ENCODE peak calls at places on chromosomes 13 and 19, in ten cellular contexts. One of them, this sample, is unnamed. For H3K4me1, the result is how much of the 10 kb centered on the place peaks cover.

GRCh38 chr19:12665281-12665573 is 1.3 kb downstream of the MAN2B1 start:
- DNase-seq in transverse colon: peak
- DNase-seq in Caco-2: no peak
- DNase-seq in breast epithelium: no peak
- DNase-seq in lung: peak
- DNase-seq in colonic mucosa: peak
- DNase-seq in endothelial cell of umbilical vein: no peak
- DNase-seq in fibroblast of lung: no peak
- DNase-seq in IMR-90: no peak
- DNase-seq in osteoblast: no peak
- DNase-seq in this sample: no peak

GRCh38 chr19:21835429-21835809 is 563 bp downstream of the ZNF43 start:
- DNase-seq in transverse colon: peak
- DNase-seq in Caco-2: no peak
- DNase-seq in breast epithelium: no peak
- DNase-seq in lung: no peak
- DNase-seq in colonic mucosa: no peak
- DNase-seq in endothelial cell of umbilical vein: no peak
- DNase-seq in fibroblast of lung: no peak
- DNase-seq in IMR-90: no peak
- DNase-seq in osteoblast: no peak
- DNase-seq in this sample: no peak

GRCh38 chr13:113357529-113357928 is 6.4 kb downstream of the GRTP1 start:
- DNase-seq in transverse colon: no peak
- DNase-seq in Caco-2: no peak
- DNase-seq in breast epithelium: no peak
- DNase-seq in lung: no peak
- DNase-seq in colonic mucosa: no peak
- DNase-seq in endothelial cell of umbilical vein: no peak
- DNase-seq in fibroblast of lung: peak
- DNase-seq in IMR-90: peak
- DNase-seq in osteoblast: peak
- DNase-seq in this sample: no peak

GRCh38 chr19:19274716-19275115 is 1.6 kb upstream of the TM6SF2 start:
- DNase-seq in transverse colon: peak
- DNase-seq in Caco-2: no peak
- DNase-seq in breast epithelium: no peak
- DNase-seq in lung: no peak
- DNase-seq in colonic mucosa: no peak
- DNase-seq in endothelial cell of umbilical vein: no peak
- DNase-seq in fibroblast of lung: no peak
- DNase-seq in IMR-90: no peak
- DNase-seq in osteoblast: peak
- DNase-seq in this sample: no peak

GRCh38 chr13:38045278-38046048 is 175.9 kb upstream of the TRPC4 start:
- DNase-seq in transverse colon: no peak
- DNase-seq in Caco-2: no peak
- DNase-seq in breast epithelium: no peak
- DNase-seq in lung: no peak
- DNase-seq in colonic mucosa: no peak
- DNase-seq in endothelial cell of umbilical vein: peak
- DNase-seq in fibroblast of lung: peak
- DNase-seq in IMR-90: peak
- DNase-seq in osteoblast: no peak
- DNase-seq in this sample: peak

GRCh38 chr13:49086711-49087110 is 111.0 kb downstream of the FNDC3A start:
- DNase-seq in transverse colon: no peak
- DNase-seq in Caco-2: no peak
- DNase-seq in breast epithelium: no peak
- DNase-seq in lung: no peak
- DNase-seq in colonic mucosa: no peak
- DNase-seq in endothelial cell of umbilical vein: peak
- DNase-seq in fibroblast of lung: peak
- DNase-seq in IMR-90: peak
- DNase-seq in osteoblast: peak
- DNase-seq in this sample: no peak

GRCh38 chr19:8607386-8607785 is 3.1 kb downstream of the ADAMTS10 start:
- DNase-seq in transverse colon: no peak
- DNase-seq in Caco-2: no peak
- DNase-seq in breast epithelium: no peak
- DNase-seq in lung: no peak
- DNase-seq in colonic mucosa: no peak
- DNase-seq in endothelial cell of umbilical vein: no peak
- DNase-seq in fibroblast of lung: peak
- DNase-seq in IMR-90: peak
- DNase-seq in osteoblast: peak
- DNase-seq in this sample: no peak

GRCh38 chr13:89878904-89879303 is 1468.6 kb upstream of the MIR17HG start:
- DNase-seq in transverse colon: no peak
- DNase-seq in Caco-2: no peak
- DNase-seq in breast epithelium: no peak
- DNase-seq in lung: no peak
- DNase-seq in colonic mucosa: no peak
- DNase-seq in endothelial cell of umbilical vein: no peak
- DNase-seq in fibroblast of lung: no peak
- DNase-seq in IMR-90: no peak
- DNase-seq in osteoblast: no peak
- DNase-seq in this sample: no peak

GRCh38 chr19:28213476-28214082 is 999.4 kb downstream of the UQCRFS1 start:
- DNase-seq in transverse colon: no peak
- DNase-seq in Caco-2: no peak
- DNase-seq in breast epithelium: no peak
- DNase-seq in lung: no peak
- DNase-seq in colonic mucosa: no peak
- DNase-seq in endothelial cell of umbilical vein: no peak
- DNase-seq in fibroblast of lung: no peak
- DNase-seq in IMR-90: no peak
- DNase-seq in osteoblast: no peak
- DNase-seq in this sample: no peak

GRCh38 chr13:40445557-40445990 is 220.9 kb downstream of the FOXO1 start:
- DNase-seq in transverse colon: peak
- DNase-seq in Caco-2: no peak
- DNase-seq in breast epithelium: no peak
- DNase-seq in lung: no peak
- DNase-seq in colonic mucosa: peak
- DNase-seq in endothelial cell of umbilical vein: peak
- DNase-seq in fibroblast of lung: no peak
- DNase-seq in IMR-90: no peak
- DNase-seq in osteoblast: peak
- DNase-seq in this sample: peak

GRCh38 chr13:45779901-45780300 is 71.7 kb downstream of the SIAH3 start:
- DNase-seq in transverse colon: no peak
- DNase-seq in Caco-2: no peak
- DNase-seq in breast epithelium: no peak
- DNase-seq in lung: no peak
- DNase-seq in colonic mucosa: no peak
- DNase-seq in endothelial cell of umbilical vein: no peak
- DNase-seq in fibroblast of lung: no peak
- DNase-seq in IMR-90: no peak
- DNase-seq in osteoblast: no peak
- DNase-seq in this sample: no peak

GRCh38 chr19:16875584-16876555 is 12.9 kb upstream of the F2RL3 start:
- DNase-seq in transverse colon: peak
- DNase-seq in Caco-2: no peak
- DNase-seq in breast epithelium: no peak
- DNase-seq in lung: no peak
- DNase-seq in colonic mucosa: no peak
- DNase-seq in endothelial cell of umbilical vein: no peak
- DNase-seq in fibroblast of lung: no peak
- DNase-seq in IMR-90: no peak
- DNase-seq in osteoblast: no peak
- DNase-seq in this sample: no peak

GRCh38 chr13:84126671-84127171 is 244.4 kb upstream of the SLITRK1 start:
- DNase-seq in transverse colon: no peak
- DNase-seq in Caco-2: no peak
- DNase-seq in breast epithelium: no peak
- DNase-seq in lung: no peak
- DNase-seq in colonic mucosa: no peak
- DNase-seq in endothelial cell of umbilical vein: no peak
- DNase-seq in fibroblast of lung: no peak
- DNase-seq in IMR-90: no peak
- DNase-seq in osteoblast: no peak
- DNase-seq in this sample: peak

GRCh38 chr19:15320118-15320517 is 12.2 kb downstream of the BRD4 start:
- DNase-seq in transverse colon: no peak
- DNase-seq in Caco-2: no peak
- DNase-seq in breast epithelium: no peak
- DNase-seq in lung: no peak
- DNase-seq in colonic mucosa: no peak
- DNase-seq in endothelial cell of umbilical vein: no peak
- DNase-seq in fibroblast of lung: peak
- DNase-seq in IMR-90: peak
- DNase-seq in osteoblast: peak
- DNase-seq in this sample: no peak

GRCh38 chr19:15315101-15315500 is 17.2 kb downstream of the BRD4 start:
- DNase-seq in transverse colon: no peak
- DNase-seq in Caco-2: no peak
- DNase-seq in breast epithelium: no peak
- DNase-seq in lung: no peak
- DNase-seq in colonic mucosa: no peak
- DNase-seq in endothelial cell of umbilical vein: no peak
- DNase-seq in fibroblast of lung: no peak
- DNase-seq in IMR-90: no peak
- DNase-seq in osteoblast: no peak
- DNase-seq in this sample: peak

GRCh38 chr19:15316498-15316897 is 15.8 kb downstream of the BRD4 start:
- DNase-seq in transverse colon: no peak
- DNase-seq in Caco-2: no peak
- DNase-seq in breast epithelium: no peak
- DNase-seq in lung: no peak
- DNase-seq in colonic mucosa: no peak
- DNase-seq in endothelial cell of umbilical vein: no peak
- DNase-seq in fibroblast of lung: no peak
- DNase-seq in IMR-90: peak
- DNase-seq in osteoblast: no peak
- DNase-seq in this sample: no peak

GRCh38 chr19:15317392-15318011 is 14.8 kb downstream of the BRD4 start:
- DNase-seq in transverse colon: no peak
- DNase-seq in Caco-2: no peak
- DNase-seq in breast epithelium: no peak
- DNase-seq in lung: no peak
- DNase-seq in colonic mucosa: no peak
- DNase-seq in endothelial cell of umbilical vein: no peak
- DNase-seq in fibroblast of lung: peak
- DNase-seq in IMR-90: peak
- DNase-seq in osteoblast: no peak
- DNase-seq in this sample: no peak

GRCh38 chr19:15318241-15318691 is 14.1 kb downstream of the BRD4 start:
- DNase-seq in transverse colon: no peak
- DNase-seq in Caco-2: no peak
- DNase-seq in breast epithelium: no peak
- DNase-seq in lung: no peak
- DNase-seq in colonic mucosa: no peak
- DNase-seq in endothelial cell of umbilical vein: no peak
- DNase-seq in fibroblast of lung: peak
- DNase-seq in IMR-90: peak
- DNase-seq in osteoblast: no peak
- DNase-seq in this sample: no peak
- TF ChIP-seq CTCF in transverse colon: no peak
- TF ChIP-seq CTCF in Caco-2: no peak
- TF ChIP-seq CTCF in breast epithelium: no peak
- TF ChIP-seq CTCF in lung: no peak
- TF ChIP-seq CTCF in colonic mucosa: no peak
- TF ChIP-seq CTCF in endothelial cell of umbilical vein: no peak
- TF ChIP-seq CTCF in fibroblast of lung: no peak
- TF ChIP-seq CTCF in IMR-90: no peak
- TF ChIP-seq CTCF in osteoblast: no peak
- TF ChIP-seq CTCF in this sample: no peak

GRCh38 chr19:14434543-14435319 is 1.6 kb downstream of the PKN1 start:
- DNase-seq in transverse colon: peak
- DNase-seq in Caco-2: no peak
- DNase-seq in breast epithelium: no peak
- DNase-seq in lung: peak
- DNase-seq in colonic mucosa: peak
- DNase-seq in endothelial cell of umbilical vein: peak
- DNase-seq in fibroblast of lung: peak
- DNase-seq in IMR-90: peak
- DNase-seq in osteoblast: peak
- DNase-seq in this sample: peak
- H3K4me1 ChIP-seq in transverse colon: under half
- H3K4me1 ChIP-seq in Caco-2: under half
- H3K4me1 ChIP-seq in breast epithelium: under half
- H3K4me1 ChIP-seq in lung: under half
- H3K4me1 ChIP-seq in colonic mucosa: under half
- H3K4me1 ChIP-seq in endothelial cell of umbilical vein: under half
- H3K4me1 ChIP-seq in fibroblast of lung: under half
- H3K4me1 ChIP-seq in IMR-90: under half
- H3K4me1 ChIP-seq in osteoblast: under half
- H3K4me1 ChIP-seq in this sample: under half

GRCh38 chr19:1243768-1244692 is 2.5 kb downstream of the ATP5F1D start:
- DNase-seq in transverse colon: peak
- DNase-seq in Caco-2: peak
- DNase-seq in breast epithelium: peak
- DNase-seq in lung: peak
- DNase-seq in colonic mucosa: peak
- DNase-seq in endothelial cell of umbilical vein: peak
- DNase-seq in fibroblast of lung: peak
- DNase-seq in IMR-90: peak
- DNase-seq in osteoblast: peak
- DNase-seq in this sample: peak

GRCh38 chr19:1240925-1241324 is 626 bp upstream of the ATP5F1D start:
- DNase-seq in transverse colon: no peak
- DNase-seq in Caco-2: no peak
- DNase-seq in breast epithelium: no peak
- DNase-seq in lung: no peak
- DNase-seq in colonic mucosa: no peak
- DNase-seq in endothelial cell of umbilical vein: no peak
- DNase-seq in fibroblast of lung: no peak
- DNase-seq in IMR-90: no peak
- DNase-seq in osteoblast: no peak
- DNase-seq in this sample: no peak

GRCh38 chr19:1239796-1240737 is 1.5 kb upstream of the ATP5F1D start:
- DNase-seq in transverse colon: peak
- DNase-seq in Caco-2: peak
- DNase-seq in breast epithelium: peak
- DNase-seq in lung: peak
- DNase-seq in colonic mucosa: peak
- DNase-seq in endothelial cell of umbilical vein: peak
- DNase-seq in fibroblast of lung: peak
- DNase-seq in IMR-90: peak
- DNase-seq in osteoblast: peak
- DNase-seq in this sample: peak

GRCh38 chr19:1239420-1239795 is 1.6 kb upstream of the CBARP start:
- DNase-seq in transverse colon: no peak
- DNase-seq in Caco-2: no peak
- DNase-seq in breast epithelium: no peak
- DNase-seq in lung: no peak
- DNase-seq in colonic mucosa: no peak
- DNase-seq in endothelial cell of umbilical vein: no peak
- DNase-seq in fibroblast of lung: no peak
- DNase-seq in IMR-90: no peak
- DNase-seq in osteoblast: no peak
- DNase-seq in this sample: no peak

GRCh38 chr19:1241417-1242095 is at the start of gene ATP5F1D:
- DNase-seq in transverse colon: peak
- DNase-seq in Caco-2: peak
- DNase-seq in breast epithelium: peak
- DNase-seq in lung: peak
- DNase-seq in colonic mucosa: peak
- DNase-seq in endothelial cell of umbilical vein: peak
- DNase-seq in fibroblast of lung: peak
- DNase-seq in IMR-90: peak
- DNase-seq in osteoblast: peak
- DNase-seq in this sample: peak
- TF ChIP-seq CTCF in transverse colon: no peak
- TF ChIP-seq CTCF in Caco-2: no peak
- TF ChIP-seq CTCF in breast epithelium: no peak
- TF ChIP-seq CTCF in lung: no peak
- TF ChIP-seq CTCF in colonic mucosa: no peak
- TF ChIP-seq CTCF in endothelial cell of umbilical vein: no peak
- TF ChIP-seq CTCF in fibroblast of lung: no peak
- TF ChIP-seq CTCF in IMR-90: no peak
- TF ChIP-seq CTCF in osteoblast: no peak
- TF ChIP-seq CTCF in this sample: no peak

GRCh38 chr19:3059653-3060052 is 2.6 kb downstream of the TLE5 start:
- DNase-seq in transverse colon: no peak
- DNase-seq in Caco-2: no peak
- DNase-seq in breast epithelium: no peak
- DNase-seq in lung: no peak
- DNase-seq in colonic mucosa: no peak
- DNase-seq in endothelial cell of umbilical vein: no peak
- DNase-seq in fibroblast of lung: no peak
- DNase-seq in IMR-90: no peak
- DNase-seq in osteoblast: peak
- DNase-seq in this sample: no peak
- H3K4me1 ChIP-seq in transverse colon: half or more
- H3K4me1 ChIP-seq in Caco-2: under half
- H3K4me1 ChIP-seq in breast epithelium: under half
- H3K4me1 ChIP-seq in lung: under half
- H3K4me1 ChIP-seq in colonic mucosa: under half
- H3K4me1 ChIP-seq in endothelial cell of umbilical vein: under half
- H3K4me1 ChIP-seq in fibroblast of lung: under half
- H3K4me1 ChIP-seq in IMR-90: under half
- H3K4me1 ChIP-seq in osteoblast: under half
- H3K4me1 ChIP-seq in this sample: under half